ENCODE peak calls at places on chromosomes 12 and 14, in six cellular contexts. One of them, this sample, is unnamed.

GRCh38 chr14:61281186-61281676 is at the start of gene TMEM30B:
- DNase-seq in ovary: no peak
- DNase-seq in A549: no peak
- DNase-seq in PC-3: peak
- DNase-seq in left ventricle myocardium inferior: no peak
- DNase-seq in body of pancreas: peak
- DNase-seq in this sample: no peak

GRCh38 chr12:109830718-109831117 is 2.5 kb downstream of the TRPV4 start:
- DNase-seq in ovary: no peak
- DNase-seq in A549: no peak
- DNase-seq in PC-3: no peak
- DNase-seq in left ventricle myocardium inferior: no peak
- DNase-seq in body of pancreas: no peak
- DNase-seq in this sample: no peak

GRCh38 chr12:12803186-12803585 is 10.0 kb upstream of the DDX47 start:
- DNase-seq in ovary: peak
- DNase-seq in A549: peak
- DNase-seq in PC-3: peak
- DNase-seq in left ventricle myocardium inferior: no peak
- DNase-seq in body of pancreas: peak
- DNase-seq in this sample: no peak

GRCh38 chr14:45271858-45272537 is 19.0 kb upstream of the MIS18BP1 start:
- DNase-seq in ovary: no peak
- DNase-seq in A549: no peak
- DNase-seq in PC-3: no peak
- DNase-seq in left ventricle myocardium inferior: no peak
- DNase-seq in body of pancreas: no peak
- DNase-seq in this sample: no peak

GRCh38 chr12:62248873-62249272 is 11.3 kb upstream of the USP15 start:
- DNase-seq in ovary: no peak
- DNase-seq in A549: no peak
- DNase-seq in PC-3: peak
- DNase-seq in left ventricle myocardium inferior: no peak
- DNase-seq in body of pancreas: no peak
- DNase-seq in this sample: no peak

GRCh38 chr14:63179383-63179782 is 24.9 kb upstream of the RHOJ start:
- DNase-seq in ovary: no peak
- DNase-seq in A549: no peak
- DNase-seq in PC-3: peak
- DNase-seq in left ventricle myocardium inferior: peak
- DNase-seq in body of pancreas: no peak
- DNase-seq in this sample: no peak

GRCh38 chr12:94640134-94640928 is 10.0 kb downstream of the TMCC3 start:
- DNase-seq in ovary: no peak
- DNase-seq in A549: no peak
- DNase-seq in PC-3: peak
- DNase-seq in left ventricle myocardium inferior: no peak
- DNase-seq in body of pancreas: no peak
- DNase-seq in this sample: peak

GRCh38 chr14:64303471-64303917 is 9.3 kb upstream of the ESR2 start:
- DNase-seq in ovary: no peak
- DNase-seq in A549: peak
- DNase-seq in PC-3: peak
- DNase-seq in left ventricle myocardium inferior: no peak
- DNase-seq in body of pancreas: no peak
- DNase-seq in this sample: peak

GRCh38 chr14:101134161-101134631 is 230.7 kb upstream of the RTL1 start:
- DNase-seq in ovary: no peak
- DNase-seq in A549: no peak
- DNase-seq in PC-3: no peak
- DNase-seq in left ventricle myocardium inferior: no peak
- DNase-seq in body of pancreas: no peak
- DNase-seq in this sample: no peak

GRCh38 chr12:14384783-14385638 is 19.5 kb downstream of the ATF7IP start:
- DNase-seq in ovary: peak
- DNase-seq in A549: peak
- DNase-seq in PC-3: peak
- DNase-seq in left ventricle myocardium inferior: no peak
- DNase-seq in body of pancreas: peak
- DNase-seq in this sample: peak

GRCh38 chr14:28536889-28537288 is 229.7 kb upstream of the FOXG1 start:
- DNase-seq in ovary: no peak
- DNase-seq in A549: no peak
- DNase-seq in PC-3: no peak
- DNase-seq in left ventricle myocardium inferior: no peak
- DNase-seq in body of pancreas: no peak
- DNase-seq in this sample: no peak

GRCh38 chr14:99502989-99503421 is 21.8 kb downstream of the CCNK start:
- DNase-seq in ovary: no peak
- DNase-seq in A549: no peak
- DNase-seq in PC-3: no peak
- DNase-seq in left ventricle myocardium inferior: no peak
- DNase-seq in body of pancreas: no peak
- DNase-seq in this sample: no peak

GRCh38 chr12:69278814-69279782 is 39.7 kb downstream of the CPSF6 start:
- DNase-seq in ovary: no peak
- DNase-seq in A549: no peak
- DNase-seq in PC-3: no peak
- DNase-seq in left ventricle myocardium inferior: no peak
- DNase-seq in body of pancreas: no peak
- DNase-seq in this sample: no peak

GRCh38 chr12:18165422-18165871 is 75.5 kb upstream of the RERGL start:
- DNase-seq in ovary: no peak
- DNase-seq in A549: no peak
- DNase-seq in PC-3: peak
- DNase-seq in left ventricle myocardium inferior: no peak
- DNase-seq in body of pancreas: no peak
- DNase-seq in this sample: no peak

GRCh38 chr14:33602396-33602795 is 348.5 kb downstream of the EGLN3 start:
- DNase-seq in ovary: no peak
- DNase-seq in A549: no peak
- DNase-seq in PC-3: no peak
- DNase-seq in left ventricle myocardium inferior: no peak
- DNase-seq in body of pancreas: no peak
- DNase-seq in this sample: peak

DNA sequence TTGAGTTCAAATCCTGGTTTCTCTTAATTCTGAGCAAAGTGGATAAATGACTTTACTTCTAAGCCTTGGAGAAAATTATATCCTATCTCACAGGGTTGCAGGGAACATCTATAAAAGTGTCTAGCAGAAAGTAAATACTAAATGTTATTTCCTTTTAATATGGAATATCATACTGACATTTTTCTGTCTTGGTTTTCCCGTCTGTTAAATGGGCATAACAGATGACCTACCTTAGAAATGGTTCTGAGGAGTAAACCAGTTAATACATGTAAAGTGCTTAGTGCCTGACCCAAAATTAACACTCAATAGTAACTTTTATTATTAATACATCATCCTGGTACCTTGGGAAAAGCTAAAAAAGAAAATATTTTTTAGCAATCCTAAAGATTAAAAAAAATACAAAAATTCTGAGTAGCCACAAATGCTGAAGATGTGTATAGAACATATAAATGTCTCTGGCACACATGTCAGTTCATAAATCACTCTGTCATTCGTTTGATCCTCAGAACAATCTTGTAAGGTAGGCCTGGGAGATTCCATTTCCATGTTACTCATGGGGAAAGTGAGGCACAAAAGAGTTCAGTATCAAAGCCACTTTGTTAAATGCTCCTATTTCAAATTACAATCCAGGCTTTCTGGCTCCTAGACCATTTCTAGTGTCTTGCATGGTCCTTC is 1.3 kb downstream of the VIPAS39 start:
- DNase-seq in ovary: no peak
- DNase-seq in A549: no peak
- DNase-seq in PC-3: no peak
- DNase-seq in left ventricle myocardium inferior: no peak
- DNase-seq in body of pancreas: no peak
- DNase-seq in this sample: no peak
- H3K4me3 ChIP-seq in ovary: peak
- H3K4me3 ChIP-seq in A549: peak
- H3K4me3 ChIP-seq in PC-3: peak
- H3K4me3 ChIP-seq in left ventricle myocardium inferior: peak
- H3K4me3 ChIP-seq in body of pancreas: no peak
- H3K4me3 ChIP-seq in this sample: peak

GRCh38 chr12:9760699-9761406 is at the start of gene CD69:
- DNase-seq in ovary: no peak
- DNase-seq in A549: no peak
- DNase-seq in PC-3: no peak
- DNase-seq in left ventricle myocardium inferior: no peak
- DNase-seq in body of pancreas: no peak
- DNase-seq in this sample: no peak

GRCh38 chr12:9762369-9762768 is 1.7 kb upstream of the CD69 start:
- DNase-seq in ovary: no peak
- DNase-seq in A549: no peak
- DNase-seq in PC-3: no peak
- DNase-seq in left ventricle myocardium inferior: no peak
- DNase-seq in body of pancreas: no peak
- DNase-seq in this sample: no peak

GRCh38 chr12:9759680-9760592 is 765 bp downstream of the CD69 start:
- DNase-seq in ovary: no peak
- DNase-seq in A549: no peak
- DNase-seq in PC-3: no peak
- DNase-seq in left ventricle myocardium inferior: no peak
- DNase-seq in body of pancreas: no peak
- DNase-seq in this sample: no peak

GRCh38 chr12:9761407-9761736 is 671 bp upstream of the CD69 start:
- DNase-seq in ovary: no peak
- DNase-seq in A549: no peak
- DNase-seq in PC-3: no peak
- DNase-seq in left ventricle myocardium inferior: no peak
- DNase-seq in body of pancreas: no peak
- DNase-seq in this sample: no peak

DNA sequence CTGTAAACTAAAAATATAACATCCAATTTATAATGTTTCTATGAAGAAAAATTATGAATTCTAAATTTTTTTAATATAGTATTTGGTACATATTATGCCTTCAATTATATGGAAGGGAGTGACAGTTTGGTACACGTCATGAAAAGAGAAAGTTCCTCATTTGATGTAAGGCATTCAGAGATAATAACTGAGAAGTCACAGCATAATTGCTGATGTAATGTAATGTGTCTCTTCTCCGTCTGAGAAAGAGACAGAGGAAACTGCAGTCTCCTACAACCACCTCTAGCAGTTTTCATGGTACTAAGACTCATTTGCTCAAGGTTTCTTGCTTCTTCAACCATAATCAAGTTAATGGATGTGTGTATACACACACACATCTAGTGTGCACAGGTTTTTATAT is 2.3 kb upstream of the CD69 start:
- DNase-seq in ovary: no peak
- DNase-seq in A549: no peak
- DNase-seq in PC-3: no peak
- DNase-seq in left ventricle myocardium inferior: no peak
- DNase-seq in body of pancreas: no peak
- DNase-seq in this sample: no peak
- H3K27ac ChIP-seq in ovary: no peak
- H3K27ac ChIP-seq in A549: no peak
- H3K27ac ChIP-seq in PC-3: no peak
- H3K27ac ChIP-seq in left ventricle myocardium inferior: no peak
- H3K27ac ChIP-seq in body of pancreas: no peak
- H3K27ac ChIP-seq in this sample: no peak

GRCh38 chr12:130799051-130799450 is 40.0 kb downstream of the STX2 start:
- DNase-seq in ovary: no peak
- DNase-seq in A549: no peak
- DNase-seq in PC-3: peak
- DNase-seq in left ventricle myocardium inferior: no peak
- DNase-seq in body of pancreas: no peak
- DNase-seq in this sample: no peak

GRCh38 chr12:130792926-130793849 is 45.9 kb downstream of the STX2 start:
- DNase-seq in ovary: no peak
- DNase-seq in A549: no peak
- DNase-seq in PC-3: no peak
- DNase-seq in left ventricle myocardium inferior: no peak
- DNase-seq in body of pancreas: no peak
- DNase-seq in this sample: no peak

GRCh38 chr12:130796985-130797686 is 41.9 kb downstream of the STX2 start:
- DNase-seq in ovary: no peak
- DNase-seq in A549: no peak
- DNase-seq in PC-3: no peak
- DNase-seq in left ventricle myocardium inferior: no peak
- DNase-seq in body of pancreas: no peak
- DNase-seq in this sample: no peak

GRCh38 chr12:130791699-130792098 is 47.4 kb downstream of the STX2 start:
- DNase-seq in ovary: no peak
- DNase-seq in A549: no peak
- DNase-seq in PC-3: no peak
- DNase-seq in left ventricle myocardium inferior: no peak
- DNase-seq in body of pancreas: no peak
- DNase-seq in this sample: no peak

GRCh38 chr12:130795906-130796305 is 43.1 kb downstream of the STX2 start:
- DNase-seq in ovary: no peak
- DNase-seq in A549: no peak
- DNase-seq in PC-3: no peak
- DNase-seq in left ventricle myocardium inferior: no peak
- DNase-seq in body of pancreas: no peak
- DNase-seq in this sample: no peak
- H3K4me3 ChIP-seq in ovary: no peak
- H3K4me3 ChIP-seq in A549: no peak
- H3K4me3 ChIP-seq in PC-3: no peak
- H3K4me3 ChIP-seq in left ventricle myocardium inferior: no peak
- H3K4me3 ChIP-seq in body of pancreas: no peak
- H3K4me3 ChIP-seq in this sample: no peak

GRCh38 chr12:117064596-117064995 is 34.6 kb downstream of the TESC start:
- DNase-seq in ovary: no peak
- DNase-seq in A549: no peak
- DNase-seq in PC-3: no peak
- DNase-seq in left ventricle myocardium inferior: no peak
- DNase-seq in body of pancreas: no peak
- DNase-seq in this sample: no peak

GRCh38 chr12:117063162-117063911 is 35.9 kb downstream of the TESC start:
- DNase-seq in ovary: no peak
- DNase-seq in A549: no peak
- DNase-seq in PC-3: no peak
- DNase-seq in left ventricle myocardium inferior: no peak
- DNase-seq in body of pancreas: no peak
- DNase-seq in this sample: no peak

GRCh38 chr12:117061555-117062079 is 37.6 kb downstream of the TESC start:
- DNase-seq in ovary: no peak
- DNase-seq in A549: no peak
- DNase-seq in PC-3: no peak
- DNase-seq in left ventricle myocardium inferior: no peak
- DNase-seq in body of pancreas: no peak
- DNase-seq in this sample: no peak

GRCh38 chr12:117067016-117067415 is 32.2 kb downstream of the TESC start:
- DNase-seq in ovary: no peak
- DNase-seq in A549: no peak
- DNase-seq in PC-3: no peak
- DNase-seq in left ventricle myocardium inferior: no peak
- DNase-seq in body of pancreas: no peak
- DNase-seq in this sample: no peak

DNA sequence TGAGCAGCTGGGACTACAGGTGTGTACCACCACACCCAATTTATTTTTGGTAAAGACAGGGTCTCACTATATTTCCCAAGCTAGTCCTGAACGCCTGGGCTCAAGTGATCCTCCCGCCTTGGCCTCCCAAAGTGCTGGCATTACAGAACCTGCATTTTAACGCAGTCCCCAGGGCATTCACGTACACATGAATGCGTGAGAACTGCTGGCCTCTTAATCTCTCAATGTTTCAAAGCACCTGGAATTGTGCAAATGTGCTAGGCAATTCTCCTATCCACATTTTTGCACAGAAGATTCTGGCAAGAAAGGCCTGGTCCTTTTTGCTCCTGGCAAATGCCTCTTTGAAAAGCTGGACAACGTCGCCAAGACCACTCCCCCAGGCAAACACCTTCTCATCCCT is 35.2 kb downstream of the TESC start:
- DNase-seq in ovary: no peak
- DNase-seq in A549: no peak
- DNase-seq in PC-3: no peak
- DNase-seq in left ventricle myocardium inferior: no peak
- DNase-seq in body of pancreas: no peak
- DNase-seq in this sample: no peak
- H3K27ac ChIP-seq in ovary: no peak
- H3K27ac ChIP-seq in A549: no peak
- H3K27ac ChIP-seq in PC-3: no peak
- H3K27ac ChIP-seq in left ventricle myocardium inferior: peak
- H3K27ac ChIP-seq in body of pancreas: no peak
- H3K27ac ChIP-seq in this sample: no peak